ENCODE peak calls at places on chromosomes 1 and 21, in nine cellular contexts. T is NCI-H2171 treated with DMSO at 0.1 percent for 48 hours, U is LoVo, V is WTC11, P is glutamatergic neuron, Z is tibial artery, W is C1 segment of cervical spinal cord, O is skeletal muscle cell, X is esophagus muscularis mucosa. D is an unnamed sample.

GRCh38 chr1:107883562-107883961 is 81.4 kb downstream of the VAV3 start:
- DNase-seq in V (no peak), T (no peak), U (no peak), O (no peak), P (no peak), W (no peak), Z (peak; percentile 23), X (no peak), D (no peak)

GRCh38 chr1:226875641-226876295 is 5.4 kb downstream of the PSEN2 start:
- DNase-seq in Z (no peak), U (peak; percentile 29), P (no peak), W (no peak), X (no peak), O (no peak), V (peak; percentile 27), T (no peak), D (no peak)

GRCh38 chr1:116824631-116825399 is 70.6 kb downstream of the CD2 start:
- DNase-seq in P (peak; percentile 31), U (no peak), X (no peak), T (peak; percentile 93), O (no peak), V (no peak), Z (no peak), W (no peak), D (no peak)

GRCh38 chr21:45568383-45568782 is 26.1 kb upstream of the SLC19A1 start:
- DNase-seq in W (no peak), V (no peak), O (no peak), U (no peak), P (no peak), Z (no peak), T (no peak), X (no peak), D (no peak)

GRCh38 chr1:56527548-56528302 is 51.6 kb downstream of the PLPP3 start:
- DNase-seq in V (no peak), Z (no peak), W (no peak), O (no peak), U (peak; percentile 4), X (no peak), P (no peak), T (peak; percentile 68), D (no peak)

GRCh38 chr1:67760030-67760821 is 73.0 kb downstream of the GNG12 start:
- DNase-seq in W (peak; percentile 37), V (peak; percentile 60), O (no peak), U (peak; percentile 68), Z (peak; percentile 65), P (peak; percentile 72), X (no peak), T (peak; percentile 51), D (peak; percentile 56)

GRCh38 chr21:28742527-28742926 is 250.2 kb downstream of the LTN1 start:
- DNase-seq in V (no peak), X (no peak), W (no peak), T (peak; percentile 23), Z (no peak), P (no peak), U (no peak), O (no peak), D (no peak)

GRCh38 chr1:100927276-100927675 is 31.4 kb downstream of the SLC30A7 start:
- DNase-seq in P (no peak), X (no peak), V (no peak), O (no peak), Z (no peak), W (no peak), U (no peak), T (no peak), D (no peak)

GRCh38 chr1:168285419-168285790 is 4.7 kb downstream of the TBX19 start:
- DNase-seq in W (no peak), U (peak; percentile 18), O (no peak), T (no peak), X (no peak), P (no peak), V (no peak), Z (no peak), D (no peak)

GRCh38 chr21:31343680-31344480 is at the start of gene TIAM1:
- DNase-seq in U (no peak), Z (peak; percentile 74), O (peak; percentile 49), P (peak; percentile 47), T (peak; percentile 49), W (peak; percentile 71), X (peak; percentile 93), V (peak; percentile 49), D (no peak)

D was measured in GM06990.